ENCODE peak calls at places on chromosomes 11 and 22, in five cellular contexts. One of them, this sample, is unnamed.

GRCh38 chr22:29605236-29605850 is 1.9 kb downstream of the NF2 start:
- DNase-seq in HS-27A: no peak
- DNase-seq in left lung: no peak
- DNase-seq in progenitor cell of endocrine pancreas: no peak
- DNase-seq in substantia nigra: no peak
- DNase-seq in this sample: no peak

GRCh38 chr11:96105197-96105895 is 181.4 kb upstream of the MTMR2 start:
- DNase-seq in HS-27A: no peak
- DNase-seq in left lung: no peak
- DNase-seq in progenitor cell of endocrine pancreas: no peak
- DNase-seq in substantia nigra: no peak
- DNase-seq in this sample: no peak

GRCh38 chr22:30079952-30080533 is at the start of gene HORMAD2:
- DNase-seq in HS-27A: no peak
- DNase-seq in left lung: peak
- DNase-seq in progenitor cell of endocrine pancreas: peak
- DNase-seq in substantia nigra: peak
- DNase-seq in this sample: no peak

GRCh38 chr11:76049506-76049905 is 156.8 kb downstream of the WNT11 start:
- DNase-seq in HS-27A: no peak
- DNase-seq in left lung: no peak
- DNase-seq in progenitor cell of endocrine pancreas: no peak
- DNase-seq in substantia nigra: no peak
- DNase-seq in this sample: no peak

GRCh38 chr11:106389096-106389495 is 311.6 kb downstream of the AASDHPPT start:
- DNase-seq in HS-27A: peak
- DNase-seq in left lung: no peak
- DNase-seq in progenitor cell of endocrine pancreas: no peak
- DNase-seq in substantia nigra: no peak
- DNase-seq in this sample: no peak

GRCh38 chr11:9274499-9275228 is 9.5 kb upstream of the DENND5A start:
- DNase-seq in HS-27A: no peak
- DNase-seq in left lung: no peak
- DNase-seq in progenitor cell of endocrine pancreas: no peak
- DNase-seq in substantia nigra: no peak
- DNase-seq in this sample: no peak

GRCh38 chr22:36768141-36768540 is 7.8 kb downstream of the IFT27 start:
- DNase-seq in HS-27A: no peak
- DNase-seq in left lung: peak
- DNase-seq in progenitor cell of endocrine pancreas: no peak
- DNase-seq in substantia nigra: no peak
- DNase-seq in this sample: no peak

GRCh38 chr11:86902345-86902744 is 52.9 kb downstream of the FZD4 start:
- DNase-seq in HS-27A: no peak
- DNase-seq in left lung: no peak
- DNase-seq in progenitor cell of endocrine pancreas: no peak
- DNase-seq in substantia nigra: no peak
- DNase-seq in this sample: no peak

GRCh38 chr11:75376175-75376574 is 23.1 kb upstream of the RPS3 start:
- DNase-seq in HS-27A: no peak
- DNase-seq in left lung: no peak
- DNase-seq in progenitor cell of endocrine pancreas: no peak
- DNase-seq in substantia nigra: no peak
- DNase-seq in this sample: no peak

GRCh38 chr11:128208329-128209220 is 378.8 kb downstream of the ETS1 start:
- DNase-seq in HS-27A: peak
- DNase-seq in left lung: peak
- DNase-seq in progenitor cell of endocrine pancreas: no peak
- DNase-seq in substantia nigra: no peak
- DNase-seq in this sample: peak

GRCh38 chr11:62694455-62695167 is 5.3 kb upstream of the LRRN4CL start:
- DNase-seq in HS-27A: no peak
- DNase-seq in left lung: peak
- DNase-seq in progenitor cell of endocrine pancreas: peak
- DNase-seq in substantia nigra: peak
- DNase-seq in this sample: peak

GRCh38 chr11:13446444-13446843 is 16.6 kb downstream of the BTBD10 start:
- DNase-seq in HS-27A: no peak
- DNase-seq in left lung: no peak
- DNase-seq in progenitor cell of endocrine pancreas: no peak
- DNase-seq in substantia nigra: no peak
- DNase-seq in this sample: no peak

GRCh38 chr11:58963551-58964075 is 24.3 kb downstream of the GLYATL1 start:
- DNase-seq in HS-27A: no peak
- DNase-seq in left lung: no peak
- DNase-seq in progenitor cell of endocrine pancreas: peak
- DNase-seq in substantia nigra: no peak
- DNase-seq in this sample: no peak

GRCh38 chr11:91630916-91631673 is 593.5 kb upstream of the FAT3 start:
- DNase-seq in HS-27A: no peak
- DNase-seq in left lung: no peak
- DNase-seq in progenitor cell of endocrine pancreas: no peak
- DNase-seq in substantia nigra: no peak
- DNase-seq in this sample: no peak

GRCh38 chr11:59822989-59823566 is 12.5 kb upstream of the MRPL16 start:
- DNase-seq in HS-27A: peak
- DNase-seq in left lung: no peak
- DNase-seq in progenitor cell of endocrine pancreas: no peak
- DNase-seq in substantia nigra: no peak
- DNase-seq in this sample: peak

This sample was measured in NCI-H460.